ENCODE peak calls at places on chromosomes 7 and 10, in eight cellular contexts. A is NCI-H1930, H is fibroblast of pulmonary artery, D is HEK293T, E is H54, J is T-helper 1 cell, W is KG1, N is HuH-7. C is an unnamed sample.

GRCh38 chr10:112811741-112812551 is 138.1 kb upstream of the TCF7L2 start:
- DNase-seq in A (no peak), N (no peak), E (peak; percentile 90), H (peak; percentile 88), D (no peak), W (no peak), J (no peak), C (peak; percentile 95)

GRCh38 chr7:157297071-157297638 is 39.6 kb upstream of the DNAJB6 start:
- DNase-seq in H (no peak), A (no peak), W (no peak), D (no peak), E (no peak), N (no peak), J (no peak), C (no peak)

GRCh38 chr7:82624337-82624736 is 180.8 kb upstream of the CACNA2D1 start:
- DNase-seq in H (peak; percentile 74), W (no peak), J (no peak), D (no peak), E (no peak), A (no peak), N (no peak), C (peak; percentile 12)

GRCh38 chr7:45026984-45027773 is 27.2 kb downstream of the CCM2 start:
- DNase-seq in N (no peak), A (no peak), D (no peak), J (no peak), E (no peak), W (peak; percentile 76), H (peak; percentile 42), C (peak; percentile 62)

GRCh38 chr7:36658603-36659516 is 65.4 kb downstream of the AOAH start:
- DNase-seq in E (peak; percentile 93), J (no peak), A (no peak), W (no peak), H (peak; percentile 87), D (no peak), N (peak; percentile 42), C (peak; percentile 87)

GRCh38 chr7:48638041-48638440 is 286.3 kb upstream of the CDC14C start:
- DNase-seq in H (no peak), A (no peak), E (no peak), D (no peak), N (no peak), J (no peak), W (no peak), C (peak; percentile 1)

GRCh38 chr10:123062726-123063125 is 53.9 kb downstream of the ACADSB start:
- DNase-seq in A (no peak), N (no peak), W (no peak), H (no peak), E (no peak), D (no peak), J (no peak), C (no peak)

GRCh38 chr10:28891058-28891713 is 213.9 kb downstream of the BAMBI start:
- DNase-seq in E (no peak), N (no peak), A (no peak), W (no peak), D (no peak), J (no peak), H (no peak), C (peak; percentile 86)

GRCh38 chr10:88687853-88688467 is 18.1 kb upstream of the LIPK start:
- DNase-seq in N (peak; percentile 4), J (no peak), W (no peak), A (no peak), E (no peak), D (peak; percentile 26), H (peak; percentile 44), C (peak; percentile 40)

GRCh38 chr10:114810926-114811325 is 10.7 kb upstream of the FHIP2A start:
- DNase-seq in A (no peak), W (no peak), N (no peak), E (no peak), J (no peak), H (no peak), D (no peak), C (no peak)

GRCh38 chr7:133434246-133434865 is 181.5 kb downstream of the EXOC4 start:
- DNase-seq in W (no peak), N (peak; percentile 38), D (peak; percentile 18), E (no peak), H (peak; percentile 68), A (no peak), J (no peak), C (peak; percentile 16)

GRCh38 chr10:108709927-108710722 is 1213.2 kb downstream of the XPNPEP1 start:
- DNase-seq in J (no peak), E (no peak), N (no peak), W (no peak), A (no peak), D (no peak), H (no peak), C (peak; percentile 62)

GRCh38 chr7:27843584-27844305 is 103.8 kb downstream of the TAX1BP1 start:
- DNase-seq in E (no peak), A (no peak), H (no peak), N (no peak), D (no peak), J (no peak), W (no peak), C (no peak)

GRCh38 chr10:24196426-24197039 is 12.4 kb upstream of the KIAA1217 start:
- DNase-seq in W (peak; percentile 37), H (peak; percentile 76), D (peak; percentile 78), E (peak; percentile 59), N (peak; percentile 89), A (peak; percentile 2), J (peak; percentile 27), C (peak; percentile 61)

GRCh38 chr7:139731802-139732470 is 45.9 kb downstream of the HIPK2 start:
- DNase-seq in H (peak; percentile 98), W (no peak), E (peak; percentile 47), N (no peak), A (no peak), D (no peak), J (no peak), C (peak; percentile 92)

GRCh38 chr10:24483701-24484100 is 240.0 kb downstream of the ARHGAP21 start:
- DNase-seq in E (peak; percentile 86), J (no peak), H (peak; percentile 35), D (peak; percentile 16), N (peak; percentile 32), A (no peak), W (no peak), C (peak; percentile 99)

GRCh38 chr10:84194424-84195043 is at the start of gene CDHR1:
- DNase-seq in N (no peak), W (no peak), H (no peak), A (peak; percentile 24), J (peak; percentile 20), E (no peak), D (peak; percentile 68), C (peak; percentile 39)

GRCh38 chr10:132239126-132240031 is 52.6 kb downstream of the DPYSL4 start:
- DNase-seq in N (no peak), A (no peak), E (no peak), J (no peak), H (peak; percentile 72), D (no peak), W (no peak), C (no peak)

GRCh38 chr10:83760142-83760541 is 379.2 kb upstream of the GHITM start:
- DNase-seq in W (no peak), E (no peak), D (no peak), J (no peak), H (no peak), A (no peak), N (no peak), C (no peak)

GRCh38 chr10:78255796-78256638 is 222.4 kb downstream of the RPS24 start:
- DNase-seq in D (no peak), A (no peak), E (peak; percentile 96), N (no peak), W (no peak), J (no peak), H (peak; percentile 97), C (peak; percentile 94)

GRCh38 chr7:49397750-49398149 is 375.7 kb upstream of the VWC2 start:
- DNase-seq in D (no peak), N (no peak), J (no peak), H (no peak), W (no peak), A (no peak), E (no peak), C (no peak)

GRCh38 chr10:129120441-129120840 is 346.6 kb upstream of the MGMT start:
- DNase-seq in J (no peak), H (no peak), W (no peak), E (no peak), A (no peak), D (no peak), N (no peak), C (no peak)

GRCh38 chr10:4174197-4174596 is 389.2 kb upstream of the KLF6 start:
- DNase-seq in H (no peak), N (no peak), D (no peak), W (no peak), E (no peak), J (no peak), A (no peak), C (no peak)

C was measured in bronchial epithelial cell.